ENCODE peak calls at places on chromosomes 16 and 17, in five cellular contexts. L is ovary, V is right lobe of liver, H is gastrocnemius medialis, N is body of pancreas. J is an unnamed sample. For H3K4me1, the result is how much of the 10 kb centered on the place peaks cover.

GRCh38 chr17:66988069-66988798 is 23.7 kb downstream of the CACNG4 start:
- DNase-seq in N (no peak), V (no peak), L (no peak), H (no peak), J (no peak)

GRCh38 chr16:75491876-75492275 is 3.4 kb downstream of the CHST6 start:
- DNase-seq in L (no peak), V (no peak), H (no peak), N (no peak), J (no peak)

GRCh38 chr16:88905563-88905962 is 39.1 kb upstream of the PABPN1L start:
- DNase-seq in V (no peak), N (no peak), L (no peak), H (no peak), J (no peak)

GRCh38 chr17:81034168-81034777 is 678 bp upstream of the BAIAP2 start:
- DNase-seq in L (no peak), V (peak), H (no peak), N (no peak), J (no peak)

GRCh38 chr16:17177242-17177967 is 293.4 kb downstream of the XYLT1 start:
- DNase-seq in H (no peak), V (no peak), N (no peak), L (no peak), J (no peak)

GRCh38 chr16:11986521-11987057 is 10.1 kb downstream of the SNX29 start:
- DNase-seq in N (no peak), V (no peak), H (no peak), L (no peak), J (no peak)

GRCh38 chr17:68141050-68141449 is 105.5 kb downstream of the KPNA2 start:
- DNase-seq in H (no peak), V (no peak), L (no peak), N (no peak), J (no peak)

GRCh38 chr17:35404360-35404759 is 27.9 kb downstream of the SLFN12 start:
- DNase-seq in L (no peak), V (no peak), N (no peak), H (no peak), J (no peak)

GRCh38 chr17:46764709-46765401 is 53.6 kb downstream of the WNT3 start:
- DNase-seq in V (peak), H (no peak), L (no peak), N (peak), J (peak)

GRCh38 chr17:9726291-9726690 is 65.1 kb downstream of the DHRS7C start:
- DNase-seq in N (no peak), V (no peak), H (no peak), L (no peak), J (no peak)

GRCh38 chr16:89322381-89323119 is 105.0 kb downstream of the ZNF778 start:
- DNase-seq in H (peak), V (peak), L (peak), N (no peak), J (peak)

GRCh38 chr16:84048306-84048705 is 5.7 kb upstream of the SLC38A8 start:
- DNase-seq in N (peak), L (no peak), V (no peak), H (no peak), J (no peak)

GRCh38 chr17:81060416-81060815 is 25.5 kb downstream of the BAIAP2 start:
- DNase-seq in N (no peak), V (no peak), L (no peak), H (no peak), J (no peak)

GRCh38 chr16:53159781-53160436 is 105.1 kb downstream of the CHD9 start:
- DNase-seq in V (no peak), L (no peak), N (no peak), H (no peak), J (no peak)

GRCh38 chr16:59605706-59606105 is 871.6 kb upstream of the GOT2 start:
- DNase-seq in L (no peak), H (no peak), V (no peak), N (no peak), J (no peak)

GRCh38 chr17:64355536-64356303 is 34.9 kb downstream of the PECAM1 start:
- DNase-seq in L (no peak), H (peak), N (no peak), V (no peak), J (no peak)

GRCh38 chr17:34156741-34157589 is 98.1 kb upstream of the CCL2 start:
- DNase-seq in L (no peak), H (no peak), V (no peak), N (no peak), J (no peak)

GRCh38 chr17:18950944-18951905 is 740 bp upstream of the SLC5A10 start:
- DNase-seq in H (no peak), N (peak), L (no peak), V (no peak), J (no peak)

GRCh38 chr17:19883537-19884215 is 15.9 kb upstream of the ULK2 start:
- DNase-seq in N (no peak), L (no peak), H (no peak), V (no peak), J (no peak)

GRCh38 chr17:61238455-61238933 is 161.1 kb upstream of the TBX2 start:
- DNase-seq in N (no peak), L (no peak), H (peak), V (no peak), J (peak)

GRCh38 chr16:88197481-88198456 is 185.0 kb upstream of the ZNF469 start:
- DNase-seq in L (no peak), N (no peak), H (no peak), V (no peak), J (no peak)

GRCh38 chr16:30028438-30029093 is 2.5 kb downstream of the TLCD3B start:
- DNase-seq in H (peak), V (no peak), L (no peak), N (no peak), J (no peak)

GRCh38 chr16:4801962-4802658 is at the start of gene ROGDI:
- DNase-seq in L (peak), H (peak), N (peak), V (peak), J (peak)

GRCh38 chr16:21159281-21159951 is 942 bp downstream of the LDAF1 start:
- DNase-seq in L (peak), V (peak), H (peak), N (peak), J (peak)

DNA sequence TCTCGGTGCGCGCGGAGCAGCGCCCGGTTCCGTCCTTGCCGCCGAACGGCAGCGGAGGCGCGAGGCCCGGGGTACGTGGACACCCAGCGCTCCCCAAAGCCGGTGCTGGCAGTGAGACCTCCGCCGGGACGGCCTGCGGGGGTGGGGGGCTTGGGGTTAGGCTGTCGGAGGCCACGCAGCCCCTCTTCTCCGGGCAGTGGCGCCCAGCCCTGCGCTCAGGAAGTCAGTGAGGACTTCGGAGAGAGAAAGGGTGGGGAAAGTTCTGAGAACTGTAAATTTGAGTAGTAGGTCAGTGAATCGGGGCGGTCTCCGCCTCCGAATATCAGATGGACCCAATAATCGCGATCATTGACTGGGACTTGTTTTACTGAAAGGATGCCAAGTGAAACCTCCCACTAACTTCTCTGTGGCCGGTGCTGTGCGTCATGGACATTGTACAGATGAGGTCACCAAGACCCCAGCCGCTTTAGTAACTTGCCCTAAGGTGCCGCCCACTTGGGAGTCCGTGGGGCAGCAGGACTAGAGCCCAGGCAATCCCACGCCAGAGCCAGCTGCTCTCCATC is 468 bp downstream of the IL4R start:
- DNase-seq in V (peak), L (no peak), N (peak), H (no peak), J (peak)
- TF ChIP-seq POLR2A in V (peak), L (no peak), N (peak), H (no peak), J (no peak)

GRCh38 chr17:42026821-42027539 is 7.1 kb downstream of the NKIRAS2 start:
- DNase-seq in H (no peak), L (no peak), V (no peak), N (no peak), J (no peak)

GRCh38 chr17:42027961-42028790 is 8.3 kb downstream of the NKIRAS2 start:
- DNase-seq in V (peak), L (no peak), H (no peak), N (peak), J (no peak)

GRCh38 chr17:42023524-42024349 is 3.8 kb downstream of the NKIRAS2 start:
- DNase-seq in H (peak), V (peak), L (no peak), N (no peak), J (no peak)

GRCh38 chr17:42027540-42027889 is 7.6 kb downstream of the NKIRAS2 start:
- DNase-seq in N (no peak), H (no peak), V (no peak), L (no peak), J (no peak)

GRCh38 chr17:42025191-42025579 is 5.3 kb downstream of the NKIRAS2 start:
- DNase-seq in H (no peak), N (no peak), L (no peak), V (no peak), J (no peak)
- TF ChIP-seq CTCF in H (no peak), N (no peak), L (no peak), V (no peak), J (no peak)

GRCh38 chr16:81547919-81548216 is 103.3 kb downstream of the CMIP start:
- DNase-seq in L (no peak), N (no peak), H (no peak), V (no peak), J (no peak)
- H3K4me1 ChIP-seq in L (under half), N (under half), H (under half), V (half or more), J (under half)

GRCh38 chr17:77096570-77097214 is 44.1 kb upstream of the SEC14L1 start:
- DNase-seq in V (no peak), N (peak), L (peak), H (no peak), J (peak)
- TF ChIP-seq POLR2A in V (no peak), N (no peak), L (no peak), H (no peak), J (no peak)

DNA sequence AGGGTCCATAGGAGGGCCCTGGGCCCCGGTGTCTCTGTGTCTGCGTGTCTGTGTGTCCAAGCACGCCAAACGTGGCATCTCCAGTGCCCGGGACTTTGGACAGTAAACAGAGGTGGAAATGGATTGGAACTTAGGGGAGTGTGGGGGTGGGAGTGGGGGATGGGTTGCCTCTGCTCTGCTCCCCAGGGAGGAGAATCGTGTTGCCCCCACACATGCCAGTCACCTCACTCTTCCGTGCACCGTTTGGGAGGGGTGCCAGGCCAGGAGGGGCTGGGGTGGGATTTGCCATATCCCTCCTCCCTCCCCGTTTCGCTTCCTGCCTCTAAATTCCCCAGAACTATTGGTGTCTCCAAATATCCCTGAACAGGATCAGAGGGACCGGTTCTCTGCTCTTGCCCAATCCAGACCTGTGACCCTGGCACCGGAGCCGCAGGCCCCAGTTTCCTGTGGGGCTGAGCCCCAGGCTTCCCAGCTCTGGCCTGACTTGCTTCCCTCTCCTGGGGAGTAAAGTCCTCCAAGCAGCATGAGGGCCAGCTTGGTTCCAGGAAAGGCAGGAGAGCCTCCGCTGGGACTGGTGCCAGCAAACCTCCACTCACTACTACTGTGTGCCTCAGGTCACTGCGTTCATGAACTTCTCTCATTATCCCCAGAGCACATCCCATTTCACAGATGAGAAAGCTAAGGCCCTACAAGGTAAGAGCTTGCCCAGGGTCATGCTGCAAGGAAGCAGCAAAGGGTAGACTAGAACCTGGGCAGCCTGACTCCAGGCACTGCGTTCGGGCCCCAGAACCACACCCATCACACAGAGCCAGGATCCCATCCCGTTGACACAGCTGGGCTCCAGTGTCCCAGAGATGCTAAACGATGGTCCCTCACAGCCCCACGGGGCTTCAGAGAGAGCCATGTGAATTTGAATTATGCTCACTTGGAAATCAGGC is at the start of gene ASGR1:
- DNase-seq in V (peak), L (no peak), H (no peak), N (no peak), J (no peak)
- TF ChIP-seq CTCF in V (no peak), L (no peak), H (no peak), N (no peak), J (no peak)

DNA sequence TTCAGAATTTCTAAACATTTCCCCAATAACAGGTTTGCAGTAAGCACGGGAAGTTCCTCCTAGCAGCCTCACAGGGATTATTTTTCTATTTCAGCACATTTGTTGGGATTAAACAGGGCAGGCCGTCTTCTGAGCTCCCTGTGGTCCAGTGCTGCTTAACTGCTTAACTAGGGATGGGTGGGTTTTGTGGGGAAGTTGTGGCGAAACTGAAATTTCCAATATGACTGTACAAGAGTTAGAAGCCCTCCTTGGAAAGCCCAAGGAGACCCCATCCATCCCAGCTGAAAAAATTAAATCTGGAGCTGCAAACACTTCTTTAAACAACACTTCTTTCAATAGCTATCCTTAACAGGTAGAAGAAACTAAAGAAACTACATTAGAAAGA is 22.2 kb downstream of the FAM117A start:
- DNase-seq in H (no peak), V (no peak), N (no peak), L (no peak), J (no peak)
- H3K4me1 ChIP-seq in H (half or more), V (under half), N (under half), L (under half), J (half or more)

J was measured in heart left ventricle.